ENCODE peak calls at places on chromosomes 2 and 18, in four cellular contexts. R, W, Q and E are unnamed samples.

GRCh38 chr18:7737483-7737882 is 170.4 kb downstream of the PTPRM start:
- DNase-seq in Q (no peak), R (no peak), W (no peak), E (no peak)

GRCh38 chr2:133674433-133675331 is 106.4 kb upstream of the NCKAP5 start:
- DNase-seq in Q (peak; percentile 76), R (peak; percentile 43), W (peak; percentile 68), E (peak; percentile 20)

GRCh38 chr2:25903216-25903776 is 25.0 kb upstream of the ASXL2 start:
- DNase-seq in W (no peak), R (no peak), Q (no peak), E (no peak)

GRCh38 chr2:205451901-205452300 is 230.4 kb upstream of the NRP2 start:
- DNase-seq in W (no peak), R (no peak), Q (no peak), E (no peak)

GRCh38 chr18:56709463-56709862 is 58.3 kb downstream of the WDR7 start:
- DNase-seq in R (no peak), W (peak; percentile 87), Q (no peak), E (no peak)

GRCh38 chr2:73111300-73112025 is 1.3 kb downstream of the RAB11FIP5 start:
- DNase-seq in W (peak; percentile 58), Q (no peak), R (peak; percentile 75), E (no peak)

GRCh38 chr2:82992948-82993347 is 1466.1 kb downstream of the SUCLG1 start:
- DNase-seq in W (peak; percentile 5), R (no peak), Q (no peak), E (no peak)

GRCh38 chr18:49591271-49591670 is 29.4 kb downstream of the LIPG start:
- DNase-seq in R (no peak), Q (no peak), W (no peak), E (no peak)

GRCh38 chr2:65175894-65176527 is 46.1 kb upstream of the RAB1A start:
- DNase-seq in R (no peak), W (no peak), Q (no peak), E (no peak)

GRCh38 chr2:44748-45341 is 1.5 kb downstream of the FAM110C start:
- DNase-seq in W (peak; percentile 35), R (peak; percentile 41), Q (no peak), E (no peak)

GRCh38 chr2:1170241-1170640 is 219.6 kb downstream of the SNTG2 start:
- DNase-seq in W (no peak), Q (no peak), R (no peak), E (no peak)

GRCh38 chr2:39913648-39914456 is 134.8 kb upstream of the THUMPD2 start:
- DNase-seq in Q (no peak), R (no peak), W (peak; percentile 88), E (no peak)

GRCh38 chr2:127256381-127256780 is 36.3 kb upstream of the CYP27C1 start:
- DNase-seq in W (no peak), R (no peak), Q (no peak), E (no peak)

GRCh38 chr18:60692277-60692676 is 319.7 kb upstream of the MC4R start:
- DNase-seq in R (no peak), W (no peak), Q (no peak), E (no peak)
- TF ChIP-seq CTCF in R (no peak), W (no peak), Q (no peak), E (no peak)

GRCh38 chr2:86087936-86088850 is 17.5 kb downstream of the POLR1A start:
- DNase-seq in Q (no peak), R (no peak), W (no peak), E (no peak)
- TF ChIP-seq CTCF in Q (peak; percentile 50), R (peak; percentile 79), W (peak; percentile 61), E (peak; percentile 60)

GRCh38 chr2:47072018-47072691 is 83.0 kb downstream of the STPG4 start:
- DNase-seq in R (peak; percentile 60), Q (peak; percentile 91), W (no peak), E (no peak)
- TF ChIP-seq CTCF in R (no peak), Q (no peak), W (no peak), E (no peak)

GRCh38 chr2:48567671-48568070 is 37.7 kb downstream of the STON1 start:
- DNase-seq in W (no peak), R (no peak), Q (no peak), E (no peak)

GRCh38 chr2:48562281-48562680 is 32.3 kb downstream of the STON1 start:
- DNase-seq in W (no peak), Q (no peak), R (no peak), E (no peak)

GRCh38 chr2:48569433-48569832 is 39.5 kb downstream of the STON1 start:
- DNase-seq in R (no peak), W (no peak), Q (no peak), E (no peak)

GRCh38 chr2:48568551-48568950 is 38.6 kb downstream of the STON1 start:
- DNase-seq in W (no peak), R (no peak), Q (no peak), E (no peak)

DNA sequence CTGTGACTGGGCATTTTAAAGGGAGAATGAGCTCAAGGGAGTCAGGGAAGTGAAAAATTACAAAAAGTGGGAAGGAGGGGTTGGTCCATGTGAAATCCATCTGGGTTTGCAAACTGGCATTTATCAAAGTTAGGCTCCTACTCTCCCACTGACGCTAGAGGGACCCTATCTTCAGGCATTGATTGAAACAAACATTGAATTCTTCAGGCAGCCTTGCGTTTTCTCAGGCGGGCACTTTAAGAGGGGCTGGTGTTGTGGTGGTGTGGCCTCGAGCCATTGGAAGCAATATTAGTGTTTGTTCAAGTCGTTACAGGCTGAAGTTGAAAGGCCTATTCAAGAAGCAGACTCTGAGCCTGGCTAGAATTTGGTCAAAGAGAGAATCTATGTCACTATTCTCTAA is 36.6 kb downstream of the STON1 start:
- DNase-seq in R (no peak), W (no peak), Q (no peak), E (peak; percentile 24)
- TF ChIP-seq CTCF in R (peak; percentile 59), W (peak; percentile 31), Q (peak; percentile 44), E (peak; percentile 52)

GRCh38 chr2:152050345-152050744 is 48.5 kb downstream of the CACNB4 start:
- DNase-seq in Q (no peak), R (peak; percentile 68), W (no peak), E (no peak)

GRCh38 chr2:152046940-152047339 is 51.9 kb downstream of the CACNB4 start:
- DNase-seq in W (no peak), Q (no peak), R (no peak), E (no peak)

GRCh38 chr2:152051373-152051893 is 47.4 kb downstream of the CACNB4 start:
- DNase-seq in W (no peak), Q (no peak), R (no peak), E (no peak)

GRCh38 chr2:152050915-152051314 is 47.9 kb downstream of the CACNB4 start:
- DNase-seq in Q (no peak), R (no peak), W (no peak), E (no peak)

DNA sequence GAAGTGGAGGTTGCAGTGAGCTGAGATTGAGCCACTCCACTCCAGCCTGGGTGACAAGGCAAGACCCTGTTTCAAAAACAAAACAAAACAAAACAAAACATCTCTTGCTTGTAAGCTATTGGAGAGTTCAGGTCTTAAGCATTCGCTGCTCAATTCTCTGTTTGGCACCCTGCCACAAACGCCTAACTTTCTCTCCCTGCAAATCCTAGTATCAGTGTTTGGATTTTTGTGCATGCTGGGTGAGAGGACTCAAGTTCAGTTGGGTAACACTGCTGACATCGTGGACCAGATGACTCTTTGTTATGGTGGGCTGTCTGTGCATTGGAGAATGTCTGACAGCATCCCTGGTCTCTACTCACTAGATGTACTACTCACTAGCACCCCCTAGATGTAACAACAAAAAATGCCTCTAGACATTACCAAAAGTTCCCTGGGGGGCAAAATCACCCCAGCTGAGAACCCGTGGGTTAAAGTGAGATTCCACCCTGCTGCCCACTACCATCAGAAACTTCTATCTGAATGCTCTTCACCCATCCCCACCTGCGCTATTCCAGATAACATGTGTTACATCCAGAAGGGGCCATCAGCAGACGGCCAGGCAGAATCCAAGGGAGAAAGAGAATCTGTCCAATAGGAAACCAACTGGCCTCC is 50.9 kb downstream of the CACNB4 start:
- DNase-seq in R (no peak), W (peak; percentile 21), Q (no peak), E (no peak)
- TF ChIP-seq CTCF in R (peak; percentile 69), W (peak; percentile 61), Q (peak; percentile 32), E (peak; percentile 49)

GRCh38 chr2:209322041-209322440 is 101.8 kb upstream of the MAP2 start:
- DNase-seq in W (no peak), Q (no peak), R (no peak), E (no peak)
- TF ChIP-seq CTCF in W (peak; percentile 47), Q (no peak), R (peak; percentile 34), E (no peak)